ENCODE peak calls at places on chromosomes 12 and 14, in four cellular contexts. I, F, A and H are unnamed samples.

GRCh38 chr14:98345186-98345585 is 926.8 kb downstream of the BCL11B start:
- DNase-seq in A (no peak), I (no peak), F (no peak), H (no peak)

GRCh38 chr12:69583203-69583602 is 2.1 kb upstream of the CCT2 start:
- DNase-seq in I (no peak), A (no peak), F (peak), H (no peak)

GRCh38 chr12:22276846-22277245 is 57.7 kb downstream of the ST8SIA1 start:
- DNase-seq in A (no peak), I (no peak), F (no peak), H (no peak)

GRCh38 chr12:116525418-116526001 is 33.7 kb upstream of the MAP1LC3B2 start:
- DNase-seq in F (no peak), I (no peak), A (no peak), H (no peak)

GRCh38 chr14:24840204-24840893 is 206.4 kb upstream of the GZMB start:
- DNase-seq in F (no peak), I (no peak), A (no peak), H (no peak)

GRCh38 chr14:101426466-101426865 is 134.8 kb upstream of the DIO3 start:
- DNase-seq in I (no peak), F (no peak), A (no peak), H (no peak)

GRCh38 chr14:94575730-94576585 is 5.3 kb upstream of the SERPINA5 start:
- DNase-seq in A (no peak), F (no peak), I (no peak), H (no peak)

GRCh38 chr12:11812558-11813421 is 163.3 kb downstream of the ETV6 start:
- DNase-seq in I (peak), A (no peak), F (no peak), H (no peak)

GRCh38 chr12:121579190-121579791 is 1.5 kb downstream of the KDM2B start:
- DNase-seq in A (peak), F (no peak), I (peak), H (peak)

GRCh38 chr14:34750670-34751069 is 36.3 kb upstream of the CFL2 start:
- DNase-seq in A (no peak), F (no peak), I (no peak), H (no peak)

GRCh38 chr12:18074001-18074400 is 16.0 kb downstream of the RERGL start:
- DNase-seq in A (no peak), I (no peak), F (no peak), H (no peak)

GRCh38 chr12:5789469-5789968 is 155.5 kb downstream of the ANO2 start:
- DNase-seq in F (no peak), A (no peak), I (no peak), H (no peak)

GRCh38 chr12:105455250-105455649 is 124.8 kb downstream of the C12orf75 start:
- DNase-seq in I (no peak), A (no peak), F (no peak), H (no peak)